ENCODE peak calls at places on chromosomes 7 and 10, in four cellular contexts. D, J, X and W are unnamed samples.
A peak's percentile ranks its signal among the peaks of the same experiment; 100 is the strongest.

GRCh38 chr7:124761164-124761715 is 4.4 kb downstream of the GPR37 start:
- DNase-seq in D (no peak), J (no peak), X (no peak), W (no peak)

GRCh38 chr10:72615985-72616384 is 9.9 kb downstream of the MICU1 start:
- DNase-seq in D (no peak), J (no peak), X (no peak), W (no peak)

GRCh38 chr7:91181949-91182348 is 82.3 kb upstream of the FZD1 start:
- DNase-seq in D (no peak), J (no peak), X (no peak), W (no peak)

GRCh38 chr7:2864204-2864985 is 20.3 kb upstream of the GNA12 start:
- DNase-seq in D (no peak), J (no peak), X (no peak), W (no peak)

GRCh38 chr7:126541416-126541815 is 711.3 kb downstream of the GRM8 start:
- DNase-seq in D (peak; percentile 12), J (no peak), X (no peak), W (no peak)

GRCh38 chr7:28685291-28685659 is 272.9 kb downstream of the TRIL start:
- DNase-seq in D (no peak), J (no peak), X (peak; percentile 73), W (peak; percentile 62)

GRCh38 chr10:82625497-82626151 is 750.6 kb downstream of the NRG3 start:
- DNase-seq in D (no peak), J (no peak), X (no peak), W (no peak)

GRCh38 chr7:136637826-136638225 is 230.6 kb upstream of the CHRM2 start:
- DNase-seq in D (peak; percentile 1), J (no peak), X (no peak), W (no peak)

GRCh38 chr7:100044719-100045118 is 4.9 kb upstream of the ZSCAN21 start:
- DNase-seq in D (no peak), J (no peak), X (no peak), W (no peak)

GRCh38 chr7:133061357-133061756 is 20.5 kb downstream of the CHCHD3 start:
- DNase-seq in D (no peak), J (no peak), X (no peak), W (no peak)

GRCh38 chr7:2872296-2872874 is 28.3 kb upstream of the GNA12 start:
- DNase-seq in D (no peak), J (no peak), X (no peak), W (no peak)

GRCh38 chr7:952548-953441 is 1.7 kb downstream of the ADAP1 start:
- DNase-seq in D (no peak), J (peak; percentile 53), X (peak; percentile 62), W (peak; percentile 43)

GRCh38 chr7:134750083-134751062 is 29.1 kb upstream of the CALD1 start:
- DNase-seq in D (peak; percentile 43), J (peak; percentile 55), X (no peak), W (no peak)

GRCh38 chr10:71998840-71999194 is 34.6 kb downstream of the CHST3 start:
- DNase-seq in D (peak; percentile 75), J (no peak), X (peak; percentile 86), W (no peak)

GRCh38 chr10:113322843-113323242 is 230.0 kb upstream of the HABP2 start:
- DNase-seq in D (no peak), J (no peak), X (no peak), W (peak; percentile 58)

GRCh38 chr10:29586509-29586908 is 48.3 kb downstream of the SVIL start:
- DNase-seq in D (no peak), J (no peak), X (no peak), W (no peak)

GRCh38 chr10:46525824-46526681 is 30.4 kb downstream of the GPRIN2 start:
- DNase-seq in D (no peak), J (peak; percentile 28), X (no peak), W (no peak)

GRCh38 chr10:99358101-99358500 is 28.9 kb downstream of the CNNM1 start:
- DNase-seq in D (no peak), J (no peak), X (no peak), W (no peak)

DNA sequence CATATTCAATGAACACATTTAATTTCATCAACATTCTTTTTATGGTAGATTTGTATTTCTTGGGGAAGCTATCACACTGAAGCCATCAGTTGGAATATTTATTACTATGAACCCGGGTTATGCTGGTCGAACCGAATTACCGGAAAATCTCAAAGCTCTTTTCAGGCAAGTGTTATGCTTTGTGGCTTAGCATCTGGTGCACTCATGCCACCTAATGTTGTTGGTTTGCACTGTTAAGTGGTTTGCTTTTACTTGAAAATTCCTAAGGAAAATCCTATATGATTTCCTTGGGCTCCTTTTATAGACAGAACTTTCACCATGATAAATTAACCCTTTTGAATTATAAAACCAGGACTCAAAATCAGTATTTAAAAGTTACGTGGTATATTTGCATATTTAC is 147.9 kb downstream of the DNAH11 start:
- DNase-seq in D (no peak), J (no peak), X (no peak), W (no peak)
- TF ChIP-seq CTCF in D (no peak), J (no peak), X (no peak), W (no peak)

DNA sequence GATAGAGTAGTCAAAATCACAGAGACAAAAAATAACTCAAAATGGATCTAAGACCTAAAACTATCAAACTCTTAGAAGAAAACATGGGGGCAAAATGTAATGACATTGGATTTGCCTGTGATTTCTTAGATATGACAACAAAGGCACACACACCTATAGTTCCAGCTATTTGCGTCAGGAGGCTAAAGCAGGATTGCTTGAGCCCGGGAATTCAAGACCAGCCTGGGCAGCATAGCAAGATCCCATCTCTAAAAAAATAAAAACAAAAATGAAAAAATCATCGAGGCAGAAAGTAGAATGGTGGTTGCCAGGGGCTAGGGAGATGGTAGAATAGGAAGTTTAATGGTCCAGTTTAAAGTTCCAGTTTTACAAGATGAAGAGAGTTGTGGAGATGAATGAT is 113.3 kb downstream of the NRF1 start:
- DNase-seq in D (no peak), J (no peak), X (no peak), W (no peak)
- H3K36me3 ChIP-seq in D (no peaks in the 10 kb centered on the region), J (no peaks in the 10 kb centered on the region), X (peaks cover 10% of the 10 kb centered on the region), W (peaks cover 75% of the 10 kb centered on the region)

DNA sequence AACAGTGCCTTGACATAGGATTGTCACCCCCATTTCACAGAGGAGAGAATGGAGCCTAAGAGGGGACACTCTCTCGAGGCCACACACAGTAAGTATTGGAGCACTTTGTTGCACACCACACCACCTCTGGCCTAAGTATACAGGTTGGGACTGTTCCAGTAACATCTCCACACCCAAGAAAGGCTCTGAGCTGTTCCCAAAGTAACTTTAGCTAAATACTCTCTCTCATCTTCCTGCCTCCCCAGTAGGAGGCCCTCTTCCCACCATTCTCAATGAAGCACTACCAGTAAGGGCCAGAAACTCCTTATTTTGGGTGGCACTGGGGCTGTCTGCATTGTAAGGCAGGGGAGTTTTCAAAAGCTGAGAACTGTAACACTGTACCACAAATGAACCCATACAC is 189.5 kb downstream of the ZNF438 start:
- DNase-seq in D (no peak), J (no peak), X (no peak), W (no peak)
- TF ChIP-seq CTCF in D (peak; percentile 9), J (no peak), X (no peak), W (no peak)

GRCh38 chr10:102157224-102157623 is 5.0 kb downstream of the NOLC1 start:
- DNase-seq in D (no peak), J (no peak), X (no peak), W (no peak)

GRCh38 chr10:102163342-102163989 is 11.3 kb downstream of the NOLC1 start:
- DNase-seq in D (no peak), J (no peak), X (no peak), W (no peak)

GRCh38 chr10:102154466-102155116 is 2.4 kb downstream of the NOLC1 start:
- DNase-seq in D (no peak), J (no peak), X (no peak), W (peak; percentile 5)

GRCh38 chr10:102159831-102160230 is 7.6 kb downstream of the NOLC1 start:
- DNase-seq in D (no peak), J (no peak), X (no peak), W (peak; percentile 4)

DNA sequence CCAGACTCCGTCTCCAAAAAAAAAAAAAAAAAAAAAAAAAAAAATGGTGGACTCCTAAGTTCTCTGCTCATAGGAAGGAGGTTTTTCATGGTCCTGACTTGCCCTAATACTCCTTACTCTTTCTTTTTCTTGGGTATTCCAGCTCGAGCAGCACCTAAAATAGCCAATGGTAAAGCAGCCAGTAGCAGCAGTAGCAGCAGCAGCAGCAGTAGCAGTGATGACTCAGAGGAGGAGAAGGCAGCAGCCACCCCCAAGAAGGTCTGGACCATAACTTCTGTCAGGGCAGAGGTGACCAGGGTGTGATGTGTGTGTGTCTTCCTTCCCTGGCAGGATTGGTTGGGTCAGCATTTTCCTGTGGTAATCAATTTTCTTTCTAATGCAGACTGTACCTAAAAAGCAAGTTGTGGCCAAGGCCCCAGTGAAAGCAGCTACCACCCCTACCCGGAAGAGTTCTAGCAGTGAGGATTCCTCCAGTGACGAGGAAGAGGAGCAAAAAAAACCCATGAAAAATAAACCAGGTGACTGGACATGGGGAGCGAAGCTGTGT is 6.9 kb downstream of the NOLC1 start:
- DNase-seq in D (peak; percentile 58), J (no peak), X (no peak), W (no peak)
- H3K36me3 ChIP-seq in D (peaks cover 70% of the 10 kb centered on the region), J (no peaks in the 10 kb centered on the region), X (peaks cover 52% of the 10 kb centered on the region), W (peaks cover 99% of the 10 kb centered on the region)

GRCh38 chr7:132044247-132044646 is 487.8 kb upstream of the PODXL start:
- DNase-seq in D (no peak), J (no peak), X (no peak), W (no peak)

GRCh38 chr7:132045481-132045980 is 489.1 kb upstream of the PODXL start:
- DNase-seq in D (no peak), J (no peak), X (no peak), W (no peak)

GRCh38 chr7:132045002-132045401 is 488.6 kb upstream of the PODXL start:
- DNase-seq in D (no peak), J (no peak), X (no peak), W (no peak)

GRCh38 chr7:132053871-132054270 is 497.4 kb upstream of the PODXL start:
- DNase-seq in D (no peak), J (no peak), X (no peak), W (no peak)

GRCh38 chr7:132049462-132050304 is 493.3 kb upstream of the PODXL start:
- DNase-seq in D (peak; percentile 45), J (peak; percentile 59), X (no peak), W (no peak)
- TF ChIP-seq CTCF in D (peak; percentile 87), J (peak; percentile 59), X (peak; percentile 37), W (peak; percentile 62)

GRCh38 chr7:151572136-151572535 is 52.4 kb upstream of the RHEB start:
- DNase-seq in D (no peak), J (no peak), X (no peak), W (no peak)
- H3K36me3 ChIP-seq in D (peaks cover 22% of the 10 kb centered on the region), J (no peaks in the 10 kb centered on the region), X (peaks cover 5% of the 10 kb centered on the region), W (peaks cover 22% of the 10 kb centered on the region)

GRCh38 chr10:1197384-1197783 is 141.2 kb downstream of the WDR37 start:
- DNase-seq in D (no peak), J (peak; percentile 41), X (no peak), W (no peak)
- TF ChIP-seq CTCF in D (no peak), J (no peak), X (no peak), W (no peak)